ENCODE peak calls at places on chromosome X, in nine cellular contexts. One of them, this sample, is unnamed. For H3K36me3, the result is how much of the 10 kb centered on the place peaks cover.

GRCh38 chrX:64842492-64842891 is 133.8 kb downstream of the ZC4H2 start:
- DNase-seq in GM23248: no peak
- DNase-seq in tibial artery: no peak
- DNase-seq in GM23338: no peak
- DNase-seq in BJ: no peak
- DNase-seq in Caco-2: no peak
- DNase-seq in ovary: no peak
- DNase-seq in transverse colon: no peak
- DNase-seq in IMR-90: no peak
- DNase-seq in this sample: no peak

GRCh38 chrX:12791253-12792228 is at the start of gene PRPS2:
- DNase-seq in IMR-90: peak
- DNase-seq in transverse colon: peak
- DNase-seq in BJ: no peak
- DNase-seq in tibial artery: peak
- DNase-seq in Caco-2: peak
- DNase-seq in ovary: peak
- DNase-seq in GM23338: peak
- DNase-seq in GM23248: peak
- DNase-seq in this sample: peak

GRCh38 chrX:34813618-34814017 is 129.0 kb upstream of the FAM47B start:
- DNase-seq in GM23248: peak
- DNase-seq in tibial artery: no peak
- DNase-seq in Caco-2: no peak
- DNase-seq in transverse colon: no peak
- DNase-seq in ovary: no peak
- DNase-seq in GM23338: no peak
- DNase-seq in IMR-90: peak
- DNase-seq in BJ: no peak
- DNase-seq in this sample: no peak

GRCh38 chrX:11908371-11908770 is 150.3 kb downstream of the MSL3 start:
- DNase-seq in GM23338: peak
- DNase-seq in transverse colon: no peak
- DNase-seq in BJ: no peak
- DNase-seq in ovary: no peak
- DNase-seq in tibial artery: no peak
- DNase-seq in Caco-2: peak
- DNase-seq in IMR-90: no peak
- DNase-seq in GM23248: peak
- DNase-seq in this sample: no peak

GRCh38 chrX:68723491-68724155 is 76.2 kb downstream of the STARD8 start:
- DNase-seq in BJ: no peak
- DNase-seq in GM23338: no peak
- DNase-seq in IMR-90: no peak
- DNase-seq in Caco-2: no peak
- DNase-seq in transverse colon: no peak
- DNase-seq in tibial artery: no peak
- DNase-seq in ovary: no peak
- DNase-seq in GM23248: no peak
- DNase-seq in this sample: no peak

GRCh38 chrX:23383411-23383810 is 48.8 kb downstream of the PTCHD1 start:
- DNase-seq in ovary: no peak
- DNase-seq in IMR-90: peak
- DNase-seq in tibial artery: no peak
- DNase-seq in BJ: no peak
- DNase-seq in GM23248: peak
- DNase-seq in Caco-2: no peak
- DNase-seq in transverse colon: no peak
- DNase-seq in GM23338: no peak
- DNase-seq in this sample: peak

GRCh38 chrX:104318330-104319009 is 63.7 kb upstream of the ESX1 start:
- DNase-seq in transverse colon: peak
- DNase-seq in ovary: no peak
- DNase-seq in IMR-90: peak
- DNase-seq in GM23338: peak
- DNase-seq in GM23248: peak
- DNase-seq in Caco-2: peak
- DNase-seq in BJ: no peak
- DNase-seq in tibial artery: no peak
- DNase-seq in this sample: peak

GRCh38 chrX:107562482-107562881 is 65.8 kb upstream of the PRPS1 start:
- DNase-seq in transverse colon: no peak
- DNase-seq in BJ: no peak
- DNase-seq in ovary: no peak
- DNase-seq in GM23338: no peak
- DNase-seq in tibial artery: no peak
- DNase-seq in GM23248: peak
- DNase-seq in Caco-2: no peak
- DNase-seq in IMR-90: peak
- DNase-seq in this sample: peak

GRCh38 chrX:1592128-1592862 is 891 bp downstream of the AKAP17A start:
- DNase-seq in transverse colon: peak
- DNase-seq in GM23338: peak
- DNase-seq in GM23248: peak
- DNase-seq in IMR-90: peak
- DNase-seq in BJ: no peak
- DNase-seq in Caco-2: peak
- DNase-seq in ovary: peak
- DNase-seq in tibial artery: no peak
- DNase-seq in this sample: peak

GRCh38 chrX:132257116-132257515 is 37.9 kb upstream of the RAP2C start:
- DNase-seq in BJ: no peak
- DNase-seq in IMR-90: peak
- DNase-seq in Caco-2: no peak
- DNase-seq in GM23338: no peak
- DNase-seq in ovary: no peak
- DNase-seq in tibial artery: no peak
- DNase-seq in GM23248: peak
- DNase-seq in transverse colon: no peak
- DNase-seq in this sample: no peak

GRCh38 chrX:143002206-143002605 is 23.5 kb upstream of the SPANXN4 start:
- DNase-seq in BJ: no peak
- DNase-seq in tibial artery: no peak
- DNase-seq in GM23338: no peak
- DNase-seq in Caco-2: no peak
- DNase-seq in transverse colon: no peak
- DNase-seq in ovary: no peak
- DNase-seq in IMR-90: no peak
- DNase-seq in GM23248: no peak
- DNase-seq in this sample: no peak

GRCh38 chrX:1248381-1249061 is 20.1 kb upstream of the CSF2RA start:
- DNase-seq in GM23338: peak
- DNase-seq in tibial artery: no peak
- DNase-seq in GM23248: peak
- DNase-seq in transverse colon: no peak
- DNase-seq in Caco-2: peak
- DNase-seq in IMR-90: no peak
- DNase-seq in BJ: no peak
- DNase-seq in ovary: no peak
- DNase-seq in this sample: peak

GRCh38 chrX:35016051-35016450 is 73.5 kb downstream of the FAM47B start:
- DNase-seq in IMR-90: peak
- DNase-seq in BJ: no peak
- DNase-seq in transverse colon: no peak
- DNase-seq in GM23338: no peak
- DNase-seq in GM23248: no peak
- DNase-seq in ovary: no peak
- DNase-seq in tibial artery: no peak
- DNase-seq in Caco-2: no peak
- DNase-seq in this sample: peak

GRCh38 chrX:323721-324628 is 5.4 kb upstream of the GTPBP6 start:
- DNase-seq in ovary: peak
- DNase-seq in BJ: no peak
- DNase-seq in tibial artery: peak
- DNase-seq in Caco-2: peak
- DNase-seq in GM23338: peak
- DNase-seq in GM23248: peak
- DNase-seq in IMR-90: peak
- DNase-seq in transverse colon: peak
- DNase-seq in this sample: peak

GRCh38 chrX:20143111-20143510 is 1.5 kb upstream of the EIF1AX start:
- DNase-seq in transverse colon: no peak
- DNase-seq in ovary: no peak
- DNase-seq in BJ: no peak
- DNase-seq in GM23338: no peak
- DNase-seq in GM23248: no peak
- DNase-seq in IMR-90: no peak
- DNase-seq in tibial artery: no peak
- DNase-seq in Caco-2: no peak
- DNase-seq in this sample: no peak

GRCh38 chrX:21986596-21986995 is 45.5 kb upstream of the PHEX start:
- DNase-seq in Caco-2: no peak
- DNase-seq in BJ: no peak
- DNase-seq in transverse colon: no peak
- DNase-seq in tibial artery: no peak
- DNase-seq in GM23338: no peak
- DNase-seq in ovary: no peak
- DNase-seq in GM23248: peak
- DNase-seq in IMR-90: peak
- DNase-seq in this sample: no peak
- H3K36me3 ChIP-seq in Caco-2: under half
- H3K36me3 ChIP-seq in BJ: under half
- H3K36me3 ChIP-seq in transverse colon: under half
- H3K36me3 ChIP-seq in tibial artery: under half
- H3K36me3 ChIP-seq in GM23338: under half
- H3K36me3 ChIP-seq in ovary: under half
- H3K36me3 ChIP-seq in GM23248: under half
- H3K36me3 ChIP-seq in IMR-90: under half
- H3K36me3 ChIP-seq in this sample: under half

DNA sequence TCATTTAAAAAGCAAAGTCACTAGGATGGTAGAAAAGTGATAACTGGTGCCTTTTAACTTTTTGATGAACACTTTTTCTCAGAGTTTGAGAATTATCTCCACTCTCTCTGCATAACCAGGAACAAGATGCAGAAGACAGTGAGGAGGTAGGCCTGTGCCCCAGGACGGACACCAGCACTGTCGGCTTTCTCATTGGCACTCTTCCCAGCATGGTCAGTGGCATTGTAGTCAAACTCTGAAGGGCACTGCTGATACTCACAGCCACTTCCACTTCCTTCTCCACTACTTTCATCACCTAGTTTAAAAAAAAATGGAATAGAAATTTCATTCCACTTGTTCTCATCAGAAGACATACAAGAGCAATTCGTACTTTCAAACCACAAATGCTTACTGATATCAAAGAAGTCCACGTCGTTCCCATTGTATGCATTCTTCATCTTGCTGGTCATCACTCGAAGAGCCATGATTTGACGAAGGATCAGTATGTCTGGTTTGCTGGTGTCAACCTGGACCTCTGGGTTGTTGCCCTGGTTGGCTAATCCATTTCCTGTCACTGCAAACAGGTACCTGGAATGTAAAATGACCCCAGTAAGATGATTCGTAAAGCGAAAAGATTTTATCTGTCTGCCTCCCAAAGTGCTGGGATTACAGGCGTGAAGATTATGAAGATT is 84.8 kb upstream of the TFDP3 start:
- DNase-seq in ovary: no peak
- DNase-seq in IMR-90: peak
- DNase-seq in BJ: no peak
- DNase-seq in GM23338: no peak
- DNase-seq in transverse colon: no peak
- DNase-seq in tibial artery: no peak
- DNase-seq in Caco-2: no peak
- DNase-seq in GM23248: no peak
- DNase-seq in this sample: no peak
- H3K36me3 ChIP-seq in ovary: under half
- H3K36me3 ChIP-seq in IMR-90: under half
- H3K36me3 ChIP-seq in BJ: under half
- H3K36me3 ChIP-seq in GM23338: under half
- H3K36me3 ChIP-seq in transverse colon: under half
- H3K36me3 ChIP-seq in tibial artery: under half
- H3K36me3 ChIP-seq in Caco-2: under half
- H3K36me3 ChIP-seq in GM23248: under half
- H3K36me3 ChIP-seq in this sample: under half

DNA sequence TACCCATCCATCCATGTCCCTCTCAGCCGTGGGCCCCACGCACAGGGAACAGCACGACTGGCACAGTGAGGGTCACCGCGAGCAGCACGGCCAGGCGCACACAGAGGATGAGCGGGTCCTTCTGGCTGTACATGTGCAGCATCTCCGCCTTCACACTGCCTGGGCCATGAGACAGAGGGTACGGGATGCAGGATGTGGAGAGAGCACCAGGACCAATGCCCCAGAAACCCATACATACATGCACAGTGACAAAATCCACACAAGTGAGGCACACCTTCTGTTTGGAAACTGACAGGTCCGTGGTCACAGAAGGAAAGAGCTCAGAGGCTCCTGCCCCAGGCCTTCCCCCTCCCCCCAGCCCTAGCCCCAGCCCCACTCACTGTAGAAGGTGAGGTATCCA is 9.5 kb downstream of the SLC38A5 start:
- DNase-seq in GM23248: no peak
- DNase-seq in transverse colon: no peak
- DNase-seq in IMR-90: no peak
- DNase-seq in BJ: no peak
- DNase-seq in Caco-2: no peak
- DNase-seq in tibial artery: no peak
- DNase-seq in GM23338: no peak
- DNase-seq in ovary: no peak
- DNase-seq in this sample: no peak
- H3K36me3 ChIP-seq in GM23248: under half
- H3K36me3 ChIP-seq in transverse colon: under half
- H3K36me3 ChIP-seq in IMR-90: under half
- H3K36me3 ChIP-seq in BJ: under half
- H3K36me3 ChIP-seq in Caco-2: under half
- H3K36me3 ChIP-seq in tibial artery: under half
- H3K36me3 ChIP-seq in GM23338: under half
- H3K36me3 ChIP-seq in ovary: under half
- H3K36me3 ChIP-seq in this sample: under half

GRCh38 chrX:9659571-9660195 is 106.0 kb downstream of the GPR143 start:
- DNase-seq in BJ: no peak
- DNase-seq in Caco-2: no peak
- DNase-seq in IMR-90: no peak
- DNase-seq in transverse colon: no peak
- DNase-seq in GM23338: no peak
- DNase-seq in GM23248: no peak
- DNase-seq in tibial artery: no peak
- DNase-seq in ovary: no peak
- DNase-seq in this sample: peak

GRCh38 chrX:9656277-9656676 is 109.4 kb downstream of the GPR143 start:
- DNase-seq in ovary: no peak
- DNase-seq in transverse colon: no peak
- DNase-seq in tibial artery: no peak
- DNase-seq in GM23338: no peak
- DNase-seq in BJ: no peak
- DNase-seq in GM23248: no peak
- DNase-seq in Caco-2: no peak
- DNase-seq in IMR-90: peak
- DNase-seq in this sample: peak

GRCh38 chrX:9654928-9655327 is 110.7 kb downstream of the GPR143 start:
- DNase-seq in Caco-2: no peak
- DNase-seq in transverse colon: no peak
- DNase-seq in GM23248: no peak
- DNase-seq in ovary: no peak
- DNase-seq in BJ: no peak
- DNase-seq in tibial artery: no peak
- DNase-seq in IMR-90: no peak
- DNase-seq in GM23338: no peak
- DNase-seq in this sample: no peak

GRCh38 chrX:9657590-9658256 is 107.9 kb downstream of the GPR143 start:
- DNase-seq in GM23338: no peak
- DNase-seq in tibial artery: no peak
- DNase-seq in IMR-90: no peak
- DNase-seq in ovary: no peak
- DNase-seq in BJ: no peak
- DNase-seq in transverse colon: no peak
- DNase-seq in GM23248: no peak
- DNase-seq in Caco-2: no peak
- DNase-seq in this sample: no peak

GRCh38 chrX:9656871-9657270 is 108.8 kb downstream of the GPR143 start:
- DNase-seq in GM23338: no peak
- DNase-seq in tibial artery: no peak
- DNase-seq in IMR-90: no peak
- DNase-seq in transverse colon: no peak
- DNase-seq in ovary: no peak
- DNase-seq in Caco-2: no peak
- DNase-seq in BJ: no peak
- DNase-seq in GM23248: no peak
- DNase-seq in this sample: no peak
- H3K36me3 ChIP-seq in GM23338: under half
- H3K36me3 ChIP-seq in tibial artery: under half
- H3K36me3 ChIP-seq in IMR-90: under half
- H3K36me3 ChIP-seq in transverse colon: under half
- H3K36me3 ChIP-seq in ovary: under half
- H3K36me3 ChIP-seq in Caco-2: under half
- H3K36me3 ChIP-seq in BJ: under half
- H3K36me3 ChIP-seq in GM23248: under half
- H3K36me3 ChIP-seq in this sample: under half